ENCODE peak calls at places on chromosome 2, in six cellular contexts. F is GM04504, S is GM12892, D is neural crest cell, J is T-helper 9 cell, E is T-helper 2 cell. X is an unnamed sample.

GRCh38 chr2:58107803-58108710 is 61.5 kb downstream of the VRK2 start:
- DNase-seq in F (peak; percentile 80), S (no peak), D (no peak), J (no peak), E (no peak), X (no peak)

GRCh38 chr2:102147935-102148334 is 5.4 kb downstream of the IL1R1 start:
- DNase-seq in F (no peak), S (no peak), D (no peak), J (no peak), E (peak; percentile 30), X (no peak)

GRCh38 chr2:27569398-27569797 is 13.4 kb upstream of the ZNF512 start:
- DNase-seq in F (no peak), S (no peak), D (no peak), J (no peak), E (no peak), X (no peak)

GRCh38 chr2:120818441-120818920 is 82.8 kb downstream of the GLI2 start:
- DNase-seq in F (peak; percentile 81), S (no peak), D (no peak), J (no peak), E (no peak), X (no peak)

GRCh38 chr2:81937944-81938343 is 1633.4 kb upstream of the LRRTM1 start:
- DNase-seq in F (no peak), S (no peak), D (no peak), J (no peak), E (no peak), X (no peak)

GRCh38 chr2:106885326-106885725 is 641 bp downstream of the ST6GAL2 start:
- DNase-seq in F (no peak), S (no peak), D (peak; percentile 4), J (no peak), E (no peak), X (no peak)

GRCh38 chr2:156486175-156486574 is 50.0 kb downstream of the GPD2 start:
- DNase-seq in F (no peak), S (no peak), D (no peak), J (no peak), E (no peak), X (no peak)

GRCh38 chr2:236715077-236715476 is 145.5 kb downstream of the ACKR3 start:
- DNase-seq in F (no peak), S (no peak), D (no peak), J (no peak), E (no peak), X (no peak)

GRCh38 chr2:7438855-7439254 is 521.6 kb downstream of the RNF144A start:
- DNase-seq in F (no peak), S (no peak), D (no peak), J (no peak), E (no peak), X (no peak)

GRCh38 chr2:200640906-200641305 is 55.1 kb downstream of the AOX1 start:
- DNase-seq in F (no peak), S (no peak), D (no peak), J (no peak), E (no peak), X (no peak)

X was measured in 8988T.